ENCODE peak calls at places on chromosomes 7 and 10, in seven cellular contexts. G, B, X, H, O, S and U are unnamed samples.

GRCh38 chr10:31099664-31100063 is 68.0 kb upstream of the ZNF438 start:
- DNase-seq in G (peak), B (no peak), X (no peak), H (no peak), O (no peak), S (no peak), U (no peak)

GRCh38 chr10:128186959-128187787 is 61.0 kb upstream of the MKI67 start:
- DNase-seq in G (no peak), B (peak), X (no peak), H (peak), O (peak), S (no peak), U (no peak)

GRCh38 chr7:84194484-84195260 is at the start of gene SEMA3A:
- DNase-seq in G (peak), B (peak), X (no peak), H (peak), O (no peak), S (peak), U (peak)

GRCh38 chr10:86348321-86349210 is 18.0 kb downstream of the GRID1 start:
- DNase-seq in G (no peak), B (no peak), X (no peak), H (peak), O (no peak), S (peak), U (no peak)

GRCh38 chr10:46299531-46300366 is 13.0 kb downstream of the ANTXRL start:
- DNase-seq in G (no peak), B (no peak), X (no peak), H (no peak), O (no peak), S (peak), U (no peak)

GRCh38 chr10:46524471-46525176 is 31.8 kb downstream of the GPRIN2 start:
- DNase-seq in G (peak), B (no peak), X (no peak), H (peak), O (no peak), S (peak), U (peak)

GRCh38 chr10:34808789-34809745 is 6.0 kb downstream of the PARD3 start:
- DNase-seq in G (no peak), B (no peak), X (no peak), H (peak), O (no peak), S (peak), U (peak)

GRCh38 chr10:80855348-80855971 is 317.8 kb downstream of the SH2D4B start:
- DNase-seq in G (no peak), B (no peak), X (no peak), H (peak), O (no peak), S (peak), U (no peak)

GRCh38 chr7:129271500-129272355 is 46.9 kb downstream of the AHCYL2 start:
- DNase-seq in G (peak), B (peak), X (no peak), H (peak), O (peak), S (peak), U (peak)

GRCh38 chr10:86828145-86828544 is 71.7 kb downstream of the BMPR1A start:
- DNase-seq in G (no peak), B (no peak), X (no peak), H (no peak), O (no peak), S (no peak), U (no peak)

GRCh38 chr10:100319736-100320135 is 10.3 kb downstream of the PKD2L1 start:
- DNase-seq in G (no peak), B (no peak), X (no peak), H (no peak), O (no peak), S (no peak), U (no peak)

GRCh38 chr7:105268511-105269392 is 120.0 kb downstream of the SRPK2 start:
- DNase-seq in G (peak), B (no peak), X (no peak), H (no peak), O (no peak), S (no peak), U (peak)

GRCh38 chr7:51129527-51130472 is 186.8 kb downstream of the COBL start:
- DNase-seq in G (no peak), B (no peak), X (no peak), H (no peak), O (no peak), S (no peak), U (no peak)

GRCh38 chr7:151844080-151844827 is 32.7 kb downstream of the PRKAG2 start:
- DNase-seq in G (peak), B (no peak), X (no peak), H (no peak), O (no peak), S (no peak), U (peak)

GRCh38 chr10:4174197-4174596 is 389.2 kb upstream of the KLF6 start:
- DNase-seq in G (no peak), B (no peak), X (no peak), H (peak), O (no peak), S (no peak), U (no peak)

GRCh38 chr7:105851064-105851463 is 25.3 kb downstream of the ATXN7L1 start:
- DNase-seq in G (no peak), B (no peak), X (no peak), H (no peak), O (no peak), S (no peak), U (no peak)